ENCODE peak calls at places on chromosomes 5 and 9, in ten cellular contexts. U, O, D, R, C, N, J, A, I and L are unnamed samples.
A peak's percentile ranks its signal among the peaks of the same experiment; 100 is the strongest.

GRCh38 chr9:101309139-101309538 is 75.7 kb downstream of the BAAT start:
- DNase-seq in A (no peak), J (no peak), C (no peak), D (no peak), I (no peak), O (no peak), U (no peak), N (no peak), R (no peak), L (no peak)

GRCh38 chr5:67211926-67212325 is 15.3 kb upstream of the CD180 start:
- DNase-seq in U (no peak), N (no peak), R (no peak), O (no peak), J (no peak), C (no peak), A (peak; percentile 50), D (peak; percentile 48), I (no peak), L (no peak)

GRCh38 chr5:96651948-96652753 is 10.0 kb upstream of the CAST start:
- DNase-seq in D (peak; percentile 58), O (no peak), U (peak; percentile 47), C (no peak), J (no peak), I (no peak), A (no peak), N (no peak), R (no peak), L (no peak)

GRCh38 chr9:82168585-82168984 is 180.0 kb downstream of the SPATA31D1 start:
- DNase-seq in I (no peak), C (no peak), R (no peak), N (no peak), U (no peak), O (no peak), D (no peak), A (no peak), J (no peak), L (no peak)

GRCh38 chr5:352639-353598 is 31.4 kb downstream of the AHRR start:
- DNase-seq in R (no peak), J (no peak), D (no peak), A (no peak), U (peak; percentile 32), C (no peak), O (no peak), I (no peak), N (no peak), L (no peak)

GRCh38 chr5:143244000-143244736 is 159.3 kb downstream of the NR3C1 start:
- DNase-seq in U (no peak), J (no peak), I (peak; percentile 29), A (peak; percentile 97), O (no peak), D (peak; percentile 92), R (no peak), C (peak; percentile 43), N (peak; percentile 85), L (no peak)

GRCh38 chr5:119105971-119106370 is 35.1 kb downstream of the DMXL1 start:
- DNase-seq in A (no peak), O (no peak), J (no peak), U (no peak), R (peak; percentile 12), D (no peak), I (no peak), N (no peak), C (no peak), L (no peak)

GRCh38 chr5:147673276-147673675 is 109.3 kb downstream of the JAKMIP2 start:
- DNase-seq in N (no peak), A (no peak), D (no peak), O (no peak), C (no peak), U (no peak), J (no peak), R (no peak), I (no peak), L (no peak)

GRCh38 chr5:111960466-111961215 is 203.6 kb upstream of the NREP start:
- DNase-seq in N (no peak), R (no peak), C (no peak), D (no peak), A (peak; percentile 78), J (no peak), I (no peak), U (no peak), O (no peak), L (no peak)

GRCh38 chr5:61299254-61299653 is 32.8 kb upstream of the ZSWIM6 start:
- DNase-seq in N (no peak), U (no peak), C (no peak), O (no peak), A (no peak), R (no peak), I (no peak), J (no peak), D (no peak), L (no peak)

GRCh38 chr5:74034738-74035137 is 408.7 kb downstream of the ARHGEF28 start:
- DNase-seq in C (no peak), N (no peak), J (no peak), D (peak; percentile 6), O (no peak), I (no peak), U (no peak), A (peak; percentile 69), R (no peak), L (no peak)

GRCh38 chr5:141328231-141328630 is 2.1 kb upstream of the PCDHGA1 start:
- DNase-seq in O (no peak), A (no peak), N (no peak), D (no peak), U (no peak), C (no peak), R (no peak), I (no peak), J (no peak), L (no peak)

GRCh38 chr5:141326088-141326854 is 4.0 kb upstream of the PCDHGA1 start:
- DNase-seq in I (peak; percentile 63), C (peak; percentile 74), R (no peak), N (peak; percentile 83), O (no peak), D (peak; percentile 51), A (peak; percentile 81), U (peak; percentile 82), J (no peak), L (peak; percentile 84)

DNA sequence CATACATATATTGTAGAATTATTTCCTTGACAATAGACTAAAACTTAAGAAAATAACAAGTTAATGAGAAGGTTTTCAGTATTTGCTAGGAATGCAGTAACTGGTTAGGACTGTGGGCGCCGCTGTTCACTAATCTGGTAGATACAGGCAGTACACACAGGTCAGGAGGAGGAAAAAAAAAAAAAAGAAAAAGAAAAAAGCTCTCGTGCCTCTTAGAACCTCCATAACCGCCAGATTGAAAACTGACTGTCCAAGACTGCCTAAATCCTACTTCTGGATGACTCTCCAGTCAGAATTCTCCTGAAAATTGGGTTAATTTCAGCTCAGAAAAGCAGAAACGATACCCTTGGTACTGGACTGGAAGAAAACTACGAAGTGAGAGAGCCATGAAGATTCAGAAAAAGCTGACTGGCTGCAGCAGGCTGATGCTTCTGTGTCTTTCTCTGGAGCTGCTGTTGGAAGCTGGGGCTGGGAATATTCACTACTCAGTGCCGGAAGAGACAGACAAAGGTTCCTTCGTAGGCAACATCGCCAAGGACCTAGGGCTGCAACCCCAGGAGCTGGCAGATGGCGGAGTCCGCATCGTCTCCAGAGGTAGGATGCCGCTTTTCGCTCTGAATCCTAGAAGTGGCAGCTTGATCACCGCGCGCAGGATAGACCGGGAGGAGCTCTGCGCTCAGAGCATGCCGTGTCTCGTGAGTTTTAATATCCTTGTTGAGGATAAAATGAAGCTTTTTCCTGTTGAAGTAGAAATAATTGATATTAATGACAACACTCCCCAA is at the start of gene PCDHGA1:
- DNase-seq in I (no peak), O (no peak), U (no peak), C (no peak), D (peak; percentile 74), R (no peak), N (no peak), A (peak; percentile 71), J (no peak), L (no peak)
- H3K9me3 ChIP-seq in I (peaks cover 45% of the 10 kb centered on the region), O (no peaks in the 10 kb centered on the region), U (peaks cover 22% of the 10 kb centered on the region), C (peaks cover 88% of the 10 kb centered on the region), D (peaks cover 25% of the 10 kb centered on the region), R (peaks cover 26% of the 10 kb centered on the region), N (peaks cover 4% of the 10 kb centered on the region), A (peaks cover 21% of the 10 kb centered on the region), J (no peaks in the 10 kb centered on the region), L (peaks cover 98% of the 10 kb centered on the region)

DNA sequence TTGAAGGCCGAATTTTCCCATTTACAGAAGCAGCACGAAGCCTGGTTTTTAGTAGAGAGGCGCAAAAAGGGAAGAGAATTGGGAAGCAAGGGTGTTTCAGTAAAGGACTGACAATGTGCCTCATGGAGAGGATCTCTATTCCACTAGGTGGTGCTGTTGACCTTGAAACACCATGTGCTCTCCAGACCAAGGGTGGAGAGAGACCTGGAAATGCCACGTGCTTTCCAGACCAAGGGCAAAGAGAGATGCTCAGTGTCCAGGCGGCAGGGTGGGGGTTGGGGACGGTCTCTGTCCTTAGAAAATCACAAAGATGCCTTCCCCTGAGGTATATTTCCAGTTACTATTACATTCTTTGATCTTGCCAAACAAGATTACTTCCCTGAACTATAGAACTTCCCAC is 425.3 kb downstream of the CSNK1G3 start:
- DNase-seq in A (peak; percentile 82), R (peak; percentile 4), N (no peak), I (no peak), J (no peak), U (peak; percentile 69), C (no peak), O (no peak), D (peak; percentile 71), L (no peak)
- H3K9me3 ChIP-seq in A (peaks cover 33% of the 10 kb centered on the region), R (peaks cover 61% of the 10 kb centered on the region), N (peaks cover 11% of the 10 kb centered on the region), I (peaks cover 12% of the 10 kb centered on the region), J (no peaks in the 10 kb centered on the region), U (peaks cover 28% of the 10 kb centered on the region), C (peaks cover 40% of the 10 kb centered on the region), O (no peaks in the 10 kb centered on the region), D (peaks cover 29% of the 10 kb centered on the region), L (peaks cover 35% of the 10 kb centered on the region)

DNA sequence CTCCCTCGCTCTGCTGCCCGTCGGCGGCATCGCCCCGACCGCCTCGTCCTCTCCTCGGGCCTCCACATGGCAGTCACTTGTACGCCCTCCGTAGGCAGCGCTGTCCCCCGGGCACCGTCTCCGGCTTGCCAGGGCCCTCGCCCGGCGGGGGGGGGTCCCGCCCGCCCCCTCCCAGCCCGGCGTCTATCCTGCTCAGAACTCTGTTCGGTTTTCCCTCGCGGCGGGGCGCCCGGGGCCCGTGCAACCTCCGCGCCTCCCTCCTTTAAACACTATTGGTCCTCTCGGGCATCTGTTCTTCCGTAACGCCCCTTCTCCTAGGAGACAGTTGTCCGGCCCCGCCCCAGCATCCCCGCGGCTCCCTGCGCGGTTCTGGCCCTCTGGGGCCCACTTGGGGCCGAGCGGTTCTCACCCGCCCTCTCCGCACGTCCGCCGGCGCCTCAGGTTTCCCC is 831 bp downstream of the ODF2 start:
- DNase-seq in O (peak; percentile 75), J (peak; percentile 90), C (peak; percentile 72), R (peak; percentile 48), U (peak; percentile 76), N (peak; percentile 76), D (peak; percentile 70), A (peak; percentile 95), I (peak; percentile 69), L (peak; percentile 92)
- H3K9me3 ChIP-seq in O (no peaks in the 10 kb centered on the region), J (no peaks in the 10 kb centered on the region), C (no peaks in the 10 kb centered on the region), R (no peaks in the 10 kb centered on the region), U (no peaks in the 10 kb centered on the region), N (no peaks in the 10 kb centered on the region), D (no peaks in the 10 kb centered on the region), A (no peaks in the 10 kb centered on the region), I (no peaks in the 10 kb centered on the region), L (no peaks in the 10 kb centered on the region)

DNA sequence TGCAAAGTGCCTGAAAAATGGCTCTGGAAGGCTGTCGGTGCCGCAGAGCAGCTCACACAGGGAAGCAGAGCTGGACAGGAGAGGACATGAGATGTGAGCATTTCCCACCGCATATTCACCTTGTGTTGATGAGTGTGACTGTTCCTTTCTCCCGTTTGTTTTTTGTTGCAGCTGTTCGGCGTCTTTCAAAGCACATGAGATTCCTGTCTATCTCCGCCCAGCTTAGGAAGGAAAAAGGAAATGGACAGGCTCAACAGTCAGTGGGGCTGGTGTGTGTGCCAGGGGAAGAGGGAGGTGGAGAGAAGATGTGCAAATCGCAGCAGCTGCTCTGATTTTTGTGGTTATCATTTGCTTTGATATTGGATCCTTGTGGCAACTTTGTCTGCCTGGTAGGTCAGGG is 165.0 kb upstream of the SEMA6A start:
- DNase-seq in J (no peak), C (no peak), A (no peak), U (no peak), N (no peak), I (no peak), R (no peak), D (no peak), O (no peak), L (no peak)
- H3K9me3 ChIP-seq in J (no peaks in the 10 kb centered on the region), C (peaks cover 8% of the 10 kb centered on the region), A (no peaks in the 10 kb centered on the region), U (no peaks in the 10 kb centered on the region), N (no peaks in the 10 kb centered on the region), I (no peaks in the 10 kb centered on the region), R (peaks cover 2% of the 10 kb centered on the region), D (no peaks in the 10 kb centered on the region), O (no peaks in the 10 kb centered on the region), L (no peaks in the 10 kb centered on the region)